ENCODE peak calls at places on chromosomes 12 and 14, in eight cellular contexts. F, I, Z, R, G, N, O and Y are unnamed samples.

GRCh38 chr12:108884116-108885012 is 4.5 kb downstream of the DAO start:
- DNase-seq in I (peak; percentile 84), Z (peak; percentile 4), G (no peak), F (peak; percentile 61), R (no peak), O (peak; percentile 13), N (peak; percentile 20), Y (peak; percentile 80)

GRCh38 chr12:11016937-11017336 is 5.5 kb downstream of the TAS2R19 start:
- DNase-seq in N (no peak), G (no peak), Z (no peak), F (no peak), R (no peak), O (no peak), I (no peak), Y (no peak)

GRCh38 chr12:94717112-94717511 is 66.8 kb upstream of the TMCC3 start:
- DNase-seq in I (no peak), G (peak; percentile 22), F (no peak), O (no peak), N (no peak), Z (no peak), R (no peak), Y (no peak)

GRCh38 chr12:18861287-18861858 is 123.5 kb downstream of the CAPZA3 start:
- DNase-seq in R (peak; percentile 6), G (peak; percentile 17), F (no peak), I (no peak), N (peak; percentile 56), O (no peak), Z (no peak), Y (peak; percentile 43)

GRCh38 chr12:11901687-11902524 is 168.8 kb upstream of the BCL2L14 start:
- DNase-seq in G (no peak), O (no peak), Z (no peak), N (no peak), R (no peak), F (no peak), I (no peak), Y (peak; percentile 41)

GRCh38 chr12:75488553-75488952 is 8.0 kb downstream of the GLIPR1 start:
- DNase-seq in R (peak; percentile 29), F (no peak), Z (peak; percentile 55), I (no peak), O (no peak), N (peak; percentile 62), G (peak; percentile 45), Y (peak; percentile 45)

GRCh38 chr12:132281021-132281420 is 48.4 kb downstream of the GALNT9 start:
- DNase-seq in I (no peak), N (no peak), R (no peak), O (no peak), Z (no peak), G (no peak), F (no peak), Y (no peak)

GRCh38 chr14:88496414-88496813 is 58.4 kb downstream of the PTPN21 start:
- DNase-seq in R (no peak), Z (no peak), F (no peak), G (no peak), I (no peak), O (no peak), N (no peak), Y (no peak)

GRCh38 chr12:50402270-50403000 is 1.8 kb downstream of the LARP4 start:
- DNase-seq in O (no peak), G (peak; percentile 16), Z (no peak), N (peak; percentile 22), R (no peak), F (no peak), I (no peak), Y (no peak)

GRCh38 chr14:35410858-35411257 is 6.3 kb upstream of the NFKBIA start:
- DNase-seq in F (no peak), Z (no peak), O (no peak), I (no peak), N (no peak), G (no peak), R (no peak), Y (no peak)

GRCh38 chr12:13095266-13095995 is 8.0 kb downstream of the GSG1 start:
- DNase-seq in F (no peak), G (no peak), N (no peak), R (no peak), O (no peak), I (no peak), Z (no peak), Y (no peak)

GRCh38 chr12:13093191-13093849 is 10.1 kb downstream of the GSG1 start:
- DNase-seq in R (peak; percentile 53), O (no peak), F (no peak), N (peak; percentile 45), Z (peak; percentile 50), G (peak; percentile 68), I (no peak), Y (no peak)

GRCh38 chr12:13093850-13094225 is 9.6 kb downstream of the GSG1 start:
- DNase-seq in I (no peak), Z (no peak), F (no peak), O (no peak), N (peak; percentile 68), R (peak; percentile 57), G (peak; percentile 64), Y (no peak)

GRCh38 chr12:13091831-13092230 is 11.6 kb downstream of the GSG1 start:
- DNase-seq in F (no peak), I (no peak), R (no peak), N (no peak), Z (no peak), G (no peak), O (no peak), Y (no peak)

GRCh38 chr12:13094349-13094748 is 9.1 kb downstream of the GSG1 start:
- DNase-seq in O (peak; percentile 41), I (no peak), R (peak; percentile 62), N (peak; percentile 72), G (peak; percentile 73), Z (peak; percentile 86), F (no peak), Y (peak; percentile 66)
- H3K4me3 ChIP-seq in O (no peak overlapping the region), I (no peak overlapping the region), R (no peak overlapping the region), N (no peak overlapping the region), G (no peak overlapping the region), Z (no peak overlapping the region), F (no peak overlapping the region), Y (no peak overlapping the region)

GRCh38 chr14:100559455-100559854 is 27.8 kb downstream of the BEGAIN start:
- DNase-seq in Z (no peak), F (no peak), R (no peak), N (no peak), O (no peak), G (no peak), I (no peak), Y (no peak)

GRCh38 chr14:100560471-100560870 is 26.7 kb downstream of the BEGAIN start:
- DNase-seq in N (no peak), O (no peak), I (no peak), Z (no peak), F (no peak), R (no peak), G (no peak), Y (no peak)

GRCh38 chr14:100562751-100563150 is 24.5 kb downstream of the BEGAIN start:
- DNase-seq in Z (no peak), N (no peak), R (no peak), O (no peak), G (no peak), I (no peak), F (no peak), Y (no peak)

GRCh38 chr14:100558966-100559365 is 28.3 kb downstream of the BEGAIN start:
- DNase-seq in R (no peak), O (no peak), G (no peak), F (no peak), N (no peak), Z (no peak), I (no peak), Y (no peak)

DNA sequence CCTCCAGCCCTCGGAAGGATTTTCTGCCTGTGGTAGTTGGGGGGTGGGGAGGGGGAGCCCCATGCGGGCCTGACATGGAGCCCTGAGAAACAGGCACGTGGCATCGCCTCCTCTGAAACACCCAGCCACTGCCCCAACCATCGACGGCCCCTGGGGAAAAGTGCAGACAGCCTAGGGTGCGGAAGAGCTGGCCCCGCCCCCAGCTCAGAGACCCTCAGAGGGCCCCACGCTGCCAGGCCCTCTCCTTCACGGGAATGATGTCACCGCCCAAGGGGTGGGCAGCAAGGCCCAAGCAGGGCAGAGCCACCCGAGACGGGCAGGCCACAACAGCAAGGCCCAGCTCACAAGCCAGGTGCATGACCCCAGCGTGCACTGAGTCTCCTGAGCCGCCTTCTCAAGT is 26.2 kb downstream of the BEGAIN start:
- DNase-seq in R (no peak), I (no peak), Z (no peak), N (no peak), O (no peak), G (no peak), F (no peak), Y (no peak)
- TF ChIP-seq CTCF in R (no peak), I (no peak), Z (no peak), N (no peak), O (no peak), G (no peak), F (no peak), Y (no peak)

DNA sequence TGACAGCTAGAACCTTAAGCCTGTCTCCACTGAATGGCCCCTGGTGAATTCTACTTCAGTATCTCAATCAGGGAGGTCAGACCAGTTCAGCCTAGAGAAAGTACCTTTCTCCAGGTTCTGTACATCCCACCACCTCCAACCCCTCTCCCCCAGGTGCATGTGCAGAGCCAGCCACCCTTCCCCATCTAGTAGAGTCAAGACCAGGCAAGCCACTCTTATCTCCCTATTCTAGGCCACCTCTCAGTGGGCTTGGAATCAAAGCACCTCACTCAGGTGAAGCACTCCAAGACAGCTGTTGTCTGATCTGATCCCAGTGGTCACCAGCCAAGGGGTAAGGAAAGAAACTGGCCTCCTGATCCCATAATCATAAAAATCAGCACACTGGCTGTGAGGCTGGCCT is 340.9 kb downstream of the BCL11B start:
- DNase-seq in R (no peak), I (no peak), Z (no peak), F (no peak), N (no peak), G (no peak), O (no peak), Y (no peak)
- H3K4me3 ChIP-seq in R (no peak overlapping the region), I (no peak overlapping the region), Z (no peak overlapping the region), F (no peak overlapping the region), N (no peak overlapping the region), G (no peak overlapping the region), O (no peak overlapping the region), Y (no peak overlapping the region)

GRCh38 chr12:7289743-7290142 is 14.1 kb upstream of the ACSM4 start:
- DNase-seq in I (no peak), O (no peak), N (no peak), Z (no peak), F (no peak), G (no peak), R (no peak), Y (no peak)

GRCh38 chr12:7292300-7292699 is 11.6 kb upstream of the ACSM4 start:
- DNase-seq in Z (no peak), G (no peak), O (no peak), R (no peak), N (no peak), I (no peak), F (no peak), Y (no peak)

GRCh38 chr12:7293670-7294069 is 10.2 kb upstream of the ACSM4 start:
- DNase-seq in G (no peak), R (no peak), I (no peak), O (no peak), F (no peak), N (no peak), Z (no peak), Y (no peak)

DNA sequence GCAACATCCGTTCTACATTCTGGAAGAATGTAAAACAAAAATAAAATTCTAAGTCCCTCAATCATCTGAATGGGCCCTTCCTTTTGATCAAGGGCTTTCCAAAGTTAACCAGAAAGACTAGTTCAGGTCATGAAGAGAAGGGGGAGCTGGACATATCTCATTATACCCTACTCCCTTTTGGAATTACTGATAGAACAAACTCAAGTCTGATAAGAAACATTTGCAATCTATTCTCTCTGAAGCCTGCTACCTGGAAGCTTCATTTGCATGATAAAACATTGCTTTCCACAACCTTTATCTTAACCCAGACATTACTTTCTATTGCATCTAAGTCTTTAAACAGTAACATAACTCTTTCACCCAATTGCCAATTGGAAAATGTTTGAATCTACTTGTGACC is 8.3 kb upstream of the ACSM4 start:
- DNase-seq in F (no peak), G (no peak), O (no peak), Z (no peak), R (no peak), I (no peak), N (no peak), Y (no peak)
- TF ChIP-seq CTCF in F (no peak), G (no peak), O (no peak), Z (no peak), R (no peak), I (no peak), N (no peak), Y (no peak)